ENCODE peak calls at places on chromosome 3, in six cellular contexts. J is upper lobe of left lung; V is B cell; C is cardiac muscle cell; N is GM20000; X is activated CD4-positive, alpha-beta T cell treated with anti-CD3 and anti-CD28 coated beads for 4 hours. K is an unnamed sample.

GRCh38 chr3:32359766-32360513 is 31.7 kb upstream of the CMTM7 start:
- DNase-seq in J (no peak), V (no peak), C (no peak), N (no peak), X (no peak), K (peak)

GRCh38 chr3:49512791-49513355 is 41.4 kb upstream of the BSN start:
- DNase-seq in J (no peak), V (no peak), C (no peak), N (no peak), X (no peak), K (peak)

GRCh38 chr3:53195602-53196574 is 34.9 kb downstream of the PRKCD start:
- DNase-seq in J (peak), V (peak), C (peak), N (peak), X (peak), K (peak)

GRCh38 chr3:193095366-193095765 is 145.7 kb upstream of the PLAAT1 start:
- DNase-seq in J (no peak), V (no peak), C (peak), N (no peak), X (no peak), K (no peak)

GRCh38 chr3:135929670-135930069 is 35.9 kb upstream of the PPP2R3A start:
- DNase-seq in J (no peak), V (no peak), C (no peak), N (no peak), X (no peak), K (no peak)

GRCh38 chr3:95029644-95030043 is 966.8 kb downstream of the NSUN3 start:
- DNase-seq in J (no peak), V (no peak), C (no peak), N (no peak), X (no peak), K (no peak)

GRCh38 chr3:10928961-10929471 is 63.5 kb upstream of the SLC6A1 start:
- DNase-seq in J (no peak), V (no peak), C (no peak), N (no peak), X (no peak), K (no peak)

GRCh38 chr3:162111861-162112260 is 615.3 kb downstream of the OTOL1 start:
- DNase-seq in J (no peak), V (no peak), C (no peak), N (no peak), X (no peak), K (no peak)

GRCh38 chr3:122668930-122669730 is 11.5 kb upstream of the PARP14 start:
- DNase-seq in J (no peak), V (no peak), C (no peak), N (no peak), X (no peak), K (no peak)

GRCh38 chr3:175495331-175495730 is 636.2 kb downstream of the NAALADL2 start:
- DNase-seq in J (no peak), V (no peak), C (no peak), N (peak), X (no peak), K (no peak)

GRCh38 chr3:47464603-47465002 is 11.1 kb downstream of the SCAP start:
- DNase-seq in J (no peak), V (no peak), C (no peak), N (no peak), X (no peak), K (no peak)

GRCh38 chr3:107543666-107544065 is 20.9 kb downstream of the BBX start:
- DNase-seq in J (no peak), V (no peak), C (peak), N (no peak), X (no peak), K (peak)

GRCh38 chr3:99895706-99896441 is 78.2 kb downstream of the CMSS1 start:
- DNase-seq in J (no peak), V (no peak), C (no peak), N (no peak), X (no peak), K (peak)

GRCh38 chr3:151864423-151865101 is 8.9 kb upstream of the SUCNR1 start:
- DNase-seq in J (no peak), V (no peak), C (no peak), N (no peak), X (no peak), K (peak)

GRCh38 chr3:13189639-13190375 is 116.6 kb upstream of the IQSEC1 start:
- DNase-seq in J (no peak), V (no peak), C (no peak), N (no peak), X (no peak), K (no peak)

GRCh38 chr3:108447096-108447847 is 63.1 kb downstream of the MYH15 start:
- DNase-seq in J (no peak), V (no peak), C (no peak), N (no peak), X (no peak), K (no peak)

GRCh38 chr3:59081071-59081470 is 31.2 kb upstream of the CFAP20DC start:
- DNase-seq in J (no peak), V (no peak), C (no peak), N (no peak), X (no peak), K (no peak)

GRCh38 chr3:179969525-179969924 is 67.2 kb downstream of the PEX5L start:
- DNase-seq in J (no peak), V (no peak), C (no peak), N (no peak), X (no peak), K (no peak)

GRCh38 chr3:141660598-141660947 is 77.5 kb upstream of the RNF7 start:
- DNase-seq in J (no peak), V (no peak), C (no peak), N (no peak), X (no peak), K (no peak)

GRCh38 chr3:89682556-89682955 is 575.1 kb downstream of the EPHA3 start:
- DNase-seq in J (no peak), V (no peak), C (no peak), N (no peak), X (no peak), K (no peak)

GRCh38 chr3:136464502-136464901 is 214.4 kb downstream of the PCCB start:
- DNase-seq in J (no peak), V (no peak), C (no peak), N (no peak), X (no peak), K (no peak)

GRCh38 chr3:23302276-23302675 is 99.1 kb downstream of the UBE2E2 start:
- DNase-seq in J (no peak), V (no peak), C (no peak), N (no peak), X (no peak), K (no peak)

GRCh38 chr3:185656321-185656840 is 70.3 kb downstream of the SENP2 start:
- DNase-seq in J (no peak), V (no peak), C (no peak), N (no peak), X (no peak), K (no peak)

GRCh38 chr3:190728574-190729246 is 133.8 kb downstream of the GMNC start:
- DNase-seq in J (no peak), V (no peak), C (no peak), N (no peak), X (no peak), K (no peak)

GRCh38 chr3:192445768-192446644 is 281.3 kb downstream of the FGF12 start:
- DNase-seq in J (no peak), V (no peak), C (no peak), N (no peak), X (no peak), K (peak)

GRCh38 chr3:135215516-135215915 is 420.5 kb downstream of the EPHB1 start:
- DNase-seq in J (no peak), V (no peak), C (no peak), N (no peak), X (no peak), K (no peak)

GRCh38 chr3:127131625-127132170 is 61.2 kb upstream of the PRR23E start:
- DNase-seq in J (no peak), V (no peak), C (no peak), N (no peak), X (no peak), K (no peak)

GRCh38 chr3:189908646-189909045 is 212.1 kb downstream of the P3H2 start:
- DNase-seq in J (no peak), V (no peak), C (no peak), N (no peak), X (no peak), K (peak)

GRCh38 chr3:133870822-133871221 is 24.9 kb downstream of the RAB6B start:
- DNase-seq in J (no peak), V (no peak), C (no peak), N (no peak), X (no peak), K (no peak)

GRCh38 chr3:112074616-112075497 is 11.3 kb upstream of the C3orf52 start:
- DNase-seq in J (peak), V (no peak), C (peak), N (no peak), X (peak), K (peak)

GRCh38 chr3:131543714-131544113 is 40.9 kb upstream of the MRPL3 start:
- DNase-seq in J (no peak), V (no peak), C (no peak), N (no peak), X (no peak), K (peak)

GRCh38 chr3:16067837-16068471 is 106.5 kb upstream of the GALNT15 start:
- DNase-seq in J (no peak), V (no peak), C (no peak), N (no peak), X (no peak), K (no peak)

GRCh38 chr3:46705751-46706572 is 4.8 kb downstream of the TMIE start:
- DNase-seq in J (no peak), V (no peak), C (no peak), N (no peak), X (no peak), K (peak)

GRCh38 chr3:32488609-32489008 is 14.0 kb downstream of the CMTM6 start:
- DNase-seq in J (no peak), V (no peak), C (no peak), N (no peak), X (no peak), K (no peak)

GRCh38 chr3:124032351-124032880 is 40.5 kb upstream of the ROPN1 start:
- DNase-seq in J (no peak), V (no peak), C (peak), N (no peak), X (no peak), K (peak)

GRCh38 chr3:16090013-16090412 is 84.5 kb upstream of the GALNT15 start:
- DNase-seq in J (no peak), V (no peak), C (no peak), N (no peak), X (no peak), K (no peak)

GRCh38 chr3:94307588-94307987 is 244.7 kb downstream of the NSUN3 start:
- DNase-seq in J (no peak), V (no peak), C (no peak), N (no peak), X (no peak), K (no peak)